ENCODE peak calls at places on chromosomes 2 and 18, in ten cellular contexts. G is epithelial cell of esophagus; Y is activated CD4-positive, CD25-positive, alpha-beta regulatory T cell; V is stimulated activated CD8-positive, alpha-beta memory T cell treated with anti-CD3 and anti-CD28 coated beads, Interleukin-7, amount 100 ng/mL, for 48 hours; D is stimulated activated CD4-positive, alpha-beta T cell treated with anti-CD3 and anti-CD28 coated beads, TNF-alpha, amount 100 ng/mL, for 24 hours; N is memory B cell; Z is cardiac muscle cell; X is activated CD8-positive, alpha-beta T cell treated with anti-CD3 and anti-CD28 coated beads for 36 hours; W is RKO; F is adipocyte. B is an unnamed sample.

GRCh38 chr2:232341739-232342126 is 36.8 kb upstream of the ALPP start:
- DNase-seq in G (no peak), Y (no peak), V (no peak), D (no peak), N (no peak), Z (no peak), X (no peak), W (no peak), F (no peak), B (no peak)

GRCh38 chr2:46695283-46695682 is 215.9 kb downstream of the TMEM247 start:
- DNase-seq in G (peak; percentile 69), Y (no peak), V (no peak), D (no peak), N (no peak), Z (no peak), X (no peak), W (no peak), F (no peak), B (no peak)

GRCh38 chr2:235598026-235598425 is 104.2 kb downstream of the AGAP1 start:
- DNase-seq in G (no peak), Y (no peak), V (no peak), D (no peak), N (no peak), Z (no peak), X (no peak), W (no peak), F (no peak), B (no peak)

GRCh38 chr2:186518945-186519344 is 32.9 kb downstream of the ZC3H15 start:
- DNase-seq in G (peak; percentile 55), Y (no peak), V (no peak), D (no peak), N (no peak), Z (peak; percentile 78), X (no peak), W (no peak), F (peak; percentile 40), B (no peak)

GRCh38 chr2:44707945-44708645 is 233.4 kb upstream of the SIX3 start:
- DNase-seq in G (peak; percentile 48), Y (no peak), V (no peak), D (no peak), N (peak; percentile 35), Z (no peak), X (no peak), W (no peak), F (no peak), B (no peak)

GRCh38 chr2:16154501-16155280 is 214.3 kb downstream of the MYCN start:
- DNase-seq in G (no peak), Y (no peak), V (no peak), D (no peak), N (no peak), Z (no peak), X (no peak), W (no peak), F (no peak), B (no peak)

GRCh38 chr2:42810971-42811865 is 18.8 kb upstream of the HAAO start:
- DNase-seq in G (no peak), Y (peak; percentile 35), V (peak; percentile 25), D (peak; percentile 17), N (peak; percentile 45), Z (peak; percentile 86), X (peak; percentile 49), W (peak; percentile 61), F (peak; percentile 59), B (no peak)

GRCh38 chr2:28101123-28101522 is 210.6 kb downstream of the BABAM2 start:
- DNase-seq in G (peak; percentile 90), Y (no peak), V (no peak), D (no peak), N (no peak), Z (no peak), X (no peak), W (no peak), F (no peak), B (no peak)

GRCh38 chr18:34159691-34160185 is 65.0 kb downstream of the NOL4 start:
- DNase-seq in G (no peak), Y (no peak), V (no peak), D (no peak), N (no peak), Z (no peak), X (no peak), W (no peak), F (no peak), B (no peak)

GRCh38 chr2:70381235-70381634 is 79.4 kb upstream of the FAM136A start:
- DNase-seq in G (peak; percentile 83), Y (no peak), V (no peak), D (no peak), N (no peak), Z (no peak), X (no peak), W (peak; percentile 60), F (no peak), B (no peak)

GRCh38 chr2:187435756-187436155 is 12.3 kb downstream of the CALCRL start:
- DNase-seq in G (peak; percentile 13), Y (no peak), V (no peak), D (no peak), N (no peak), Z (peak; percentile 41), X (no peak), W (no peak), F (no peak), B (no peak)

GRCh38 chr18:12309683-12310198 is 1.7 kb downstream of the TUBB6 start:
- DNase-seq in G (peak; percentile 86), Y (no peak), V (no peak), D (no peak), N (no peak), Z (no peak), X (no peak), W (no peak), F (peak; percentile 33), B (no peak)

GRCh38 chr2:54666741-54667639 is 56.5 kb upstream of the EML6 start:
- DNase-seq in G (no peak), Y (no peak), V (no peak), D (no peak), N (no peak), Z (peak; percentile 65), X (no peak), W (no peak), F (no peak), B (no peak)

GRCh38 chr2:117698819-117699218 is 115.7 kb upstream of the DDX18 start:
- DNase-seq in G (no peak), Y (no peak), V (no peak), D (no peak), N (no peak), Z (no peak), X (no peak), W (no peak), F (no peak), B (no peak)

GRCh38 chr2:11941201-11942041 is 195.0 kb downstream of the LPIN1 start:
- DNase-seq in G (no peak), Y (no peak), V (no peak), D (no peak), N (no peak), Z (peak; percentile 16), X (no peak), W (no peak), F (no peak), B (no peak)

GRCh38 chr2:240355001-240355891 is 80.2 kb upstream of the GPC1 start:
- DNase-seq in G (no peak), Y (no peak), V (no peak), D (no peak), N (no peak), Z (peak; percentile 60), X (no peak), W (no peak), F (no peak), B (no peak)

GRCh38 chr2:32564417-32565035 is 63.3 kb upstream of the TTC27 start:
- DNase-seq in G (no peak), Y (no peak), V (no peak), D (no peak), N (no peak), Z (no peak), X (no peak), W (no peak), F (no peak), B (no peak)

GRCh38 chr2:162676515-162676914 is 162.1 kb downstream of the KCNH7 start:
- DNase-seq in G (no peak), Y (no peak), V (no peak), D (no peak), N (no peak), Z (no peak), X (no peak), W (no peak), F (peak; percentile 3), B (no peak)

GRCh38 chr2:107473145-107473544 is 353.5 kb upstream of the RGPD4 start:
- DNase-seq in G (no peak), Y (no peak), V (no peak), D (no peak), N (no peak), Z (no peak), X (no peak), W (no peak), F (peak; percentile 27), B (no peak)

GRCh38 chr2:175855794-175856453 is 146.1 kb downstream of the LNPK start:
- DNase-seq in G (peak; percentile 84), Y (no peak), V (no peak), D (no peak), N (no peak), Z (no peak), X (no peak), W (no peak), F (peak; percentile 77), B (no peak)

GRCh38 chr18:52254367-52254766 is 85.6 kb upstream of the DCC start:
- DNase-seq in G (peak; percentile 72), Y (no peak), V (no peak), D (no peak), N (no peak), Z (peak; percentile 2), X (no peak), W (no peak), F (no peak), B (no peak)

GRCh38 chr2:28980368-28981015 is 606 bp upstream of the TOGARAM2 start:
- DNase-seq in G (no peak), Y (no peak), V (no peak), D (no peak), N (no peak), Z (no peak), X (no peak), W (no peak), F (no peak), B (no peak)

GRCh38 chr18:3930126-3931012 is 480.4 kb downstream of the TGIF1 start:
- DNase-seq in G (no peak), Y (no peak), V (no peak), D (no peak), N (no peak), Z (no peak), X (no peak), W (no peak), F (no peak), B (no peak)

GRCh38 chr2:31324000-31324633 is 90.2 kb downstream of the EHD3 start:
- DNase-seq in G (peak; percentile 48), Y (no peak), V (no peak), D (no peak), N (no peak), Z (no peak), X (no peak), W (no peak), F (peak; percentile 37), B (peak; percentile 22)

GRCh38 chr2:47905454-47906260 is 641 bp downstream of the FBXO11 start:
- DNase-seq in G (peak; percentile 67), Y (peak; percentile 44), V (peak; percentile 37), D (no peak), N (peak; percentile 56), Z (peak; percentile 63), X (peak; percentile 67), W (peak; percentile 54), F (peak; percentile 88), B (no peak)

GRCh38 chr18:13543811-13544732 is 182.3 kb downstream of the FAM210A start:
- DNase-seq in G (no peak), Y (no peak), V (no peak), D (no peak), N (no peak), Z (no peak), X (no peak), W (no peak), F (no peak), B (no peak)

GRCh38 chr2:8437228-8437948 is 244.5 kb upstream of the ID2 start:
- DNase-seq in G (no peak), Y (no peak), V (no peak), D (no peak), N (no peak), Z (no peak), X (no peak), W (no peak), F (no peak), B (no peak)